ENCODE peak calls at places on chromosome 9, in four cellular contexts. E is AG09319, M is astrocyte, H is HFFc6. K is an unnamed sample.

GRCh38 chr9:118643118-118643517 is 726.1 kb downstream of the BRINP1 start:
- DNase-seq in E (no peak), M (peak; percentile 68), H (peak; percentile 56), K (no peak)

GRCh38 chr9:120830151-120830550 is 12.6 kb downstream of the PSMD5 start:
- DNase-seq in E (no peak), M (no peak), H (peak; percentile 22), K (peak; percentile 3)

GRCh38 chr9:70257991-70258691 is 637 bp upstream of the SMC5 start:
- DNase-seq in E (no peak), M (peak; percentile 57), H (peak; percentile 18), K (no peak)

GRCh38 chr9:133237271-133237731 is 28.3 kb upstream of the OBP2B start:
- DNase-seq in E (no peak), M (no peak), H (no peak), K (no peak)

GRCh38 chr9:16281707-16282106 is 588.8 kb downstream of the BNC2 start:
- DNase-seq in E (no peak), M (no peak), H (no peak), K (no peak)

GRCh38 chr9:6268830-6269397 is 53.3 kb downstream of the IL33 start:
- DNase-seq in E (no peak), M (no peak), H (no peak), K (no peak)

GRCh38 chr9:76667521-76667957 is 96.7 kb upstream of the PCA3 start:
- DNase-seq in E (no peak), M (peak; percentile 68), H (peak; percentile 65), K (peak; percentile 28)

GRCh38 chr9:114154597-114155102 is 687 bp upstream of the COL27A1 start:
- DNase-seq in E (no peak), M (peak; percentile 23), H (no peak), K (no peak)

GRCh38 chr9:108622467-108622866 is 233.3 kb downstream of the ACTL7B start:
- DNase-seq in E (no peak), M (peak; percentile 86), H (peak; percentile 1), K (peak; percentile 73)

GRCh38 chr9:81874228-81874627 is 54.0 kb upstream of the SPATA31D4 start:
- DNase-seq in E (no peak), M (no peak), H (no peak), K (no peak)

GRCh38 chr9:98147582-98147981 is 28.6 kb upstream of the TRIM14 start:
- DNase-seq in E (no peak), M (no peak), H (no peak), K (no peak)

GRCh38 chr9:125660557-125660956 is 46.5 kb downstream of the MAPKAP1 start:
- DNase-seq in E (no peak), M (no peak), H (no peak), K (no peak)

GRCh38 chr9:76521906-76522305 is 62.9 kb downstream of the GCNT1 start:
- DNase-seq in E (no peak), M (no peak), H (no peak), K (no peak)

GRCh38 chr9:27489087-27489876 is 34.8 kb upstream of the IFNK start:
- DNase-seq in E (no peak), M (no peak), H (no peak), K (no peak)

GRCh38 chr9:20538956-20539355 is 83.3 kb downstream of the MLLT3 start:
- DNase-seq in E (no peak), M (no peak), H (peak; percentile 21), K (no peak)

GRCh38 chr9:122179690-122180074 is 20.0 kb downstream of the MORN5 start:
- DNase-seq in E (no peak), M (peak; percentile 3), H (no peak), K (no peak)

GRCh38 chr9:130424781-130425310 is 19.9 kb upstream of the ASS1 start:
- DNase-seq in E (no peak), M (no peak), H (no peak), K (no peak)

GRCh38 chr9:137317979-137318511 is 16.0 kb upstream of the NRARP start:
- DNase-seq in E (no peak), M (no peak), H (no peak), K (no peak)

DNA sequence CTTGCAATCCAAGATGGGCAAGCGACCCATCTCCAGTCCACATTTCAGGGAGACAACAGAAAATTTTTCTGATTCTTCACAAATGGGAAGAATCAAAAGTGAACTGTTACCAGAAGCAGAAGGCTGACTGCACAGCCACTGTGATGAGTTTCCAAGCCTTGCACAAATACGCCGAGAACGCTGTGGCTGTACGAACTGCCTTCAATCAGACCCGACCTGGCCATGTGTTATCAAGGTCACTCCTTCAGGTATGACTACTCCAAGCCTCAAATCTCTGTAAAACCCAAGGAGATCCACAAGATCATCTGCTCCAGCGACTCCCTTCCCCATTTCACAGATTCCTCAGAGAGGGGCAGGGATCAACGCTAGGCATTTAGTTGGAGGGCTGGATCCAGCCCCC is 26.9 kb downstream of the RAPGEF1 start:
- DNase-seq in E (no peak), M (no peak), H (no peak), K (no peak)
- TF ChIP-seq CTCF in E (no peak), M (no peak), H (no peak), K (no peak)

GRCh38 chr9:35646583-35647265 is 4.0 kb downstream of the SIT1 start:
- DNase-seq in E (no peak), M (peak; percentile 57), H (peak; percentile 75), K (no peak)
- TF ChIP-seq CTCF in E (peak; percentile 89), M (peak; percentile 55), H (peak; percentile 94), K (peak; percentile 88)

GRCh38 chr9:1707291-1707690 is 307.9 kb upstream of the SMARCA2 start:
- DNase-seq in E (no peak), M (no peak), H (no peak), K (no peak)

GRCh38 chr9:1708215-1708614 is 306.9 kb upstream of the SMARCA2 start:
- DNase-seq in E (no peak), M (no peak), H (no peak), K (no peak)

GRCh38 chr9:1712861-1713260 is 302.3 kb upstream of the SMARCA2 start:
- DNase-seq in E (no peak), M (no peak), H (no peak), K (no peak)

GRCh38 chr9:1709347-1709746 is 305.8 kb upstream of the SMARCA2 start:
- DNase-seq in E (no peak), M (no peak), H (no peak), K (no peak)
- TF ChIP-seq CTCF in E (no peak), M (no peak), H (peak; percentile 49), K (peak; percentile 9)

GRCh38 chr9:22217254-22217653 is 208.1 kb upstream of the CDKN2B start:
- DNase-seq in E (no peak), M (no peak), H (no peak), K (no peak)
- TF ChIP-seq CTCF in E (no peak), M (no peak), H (peak; percentile 5), K (no peak)

DNA sequence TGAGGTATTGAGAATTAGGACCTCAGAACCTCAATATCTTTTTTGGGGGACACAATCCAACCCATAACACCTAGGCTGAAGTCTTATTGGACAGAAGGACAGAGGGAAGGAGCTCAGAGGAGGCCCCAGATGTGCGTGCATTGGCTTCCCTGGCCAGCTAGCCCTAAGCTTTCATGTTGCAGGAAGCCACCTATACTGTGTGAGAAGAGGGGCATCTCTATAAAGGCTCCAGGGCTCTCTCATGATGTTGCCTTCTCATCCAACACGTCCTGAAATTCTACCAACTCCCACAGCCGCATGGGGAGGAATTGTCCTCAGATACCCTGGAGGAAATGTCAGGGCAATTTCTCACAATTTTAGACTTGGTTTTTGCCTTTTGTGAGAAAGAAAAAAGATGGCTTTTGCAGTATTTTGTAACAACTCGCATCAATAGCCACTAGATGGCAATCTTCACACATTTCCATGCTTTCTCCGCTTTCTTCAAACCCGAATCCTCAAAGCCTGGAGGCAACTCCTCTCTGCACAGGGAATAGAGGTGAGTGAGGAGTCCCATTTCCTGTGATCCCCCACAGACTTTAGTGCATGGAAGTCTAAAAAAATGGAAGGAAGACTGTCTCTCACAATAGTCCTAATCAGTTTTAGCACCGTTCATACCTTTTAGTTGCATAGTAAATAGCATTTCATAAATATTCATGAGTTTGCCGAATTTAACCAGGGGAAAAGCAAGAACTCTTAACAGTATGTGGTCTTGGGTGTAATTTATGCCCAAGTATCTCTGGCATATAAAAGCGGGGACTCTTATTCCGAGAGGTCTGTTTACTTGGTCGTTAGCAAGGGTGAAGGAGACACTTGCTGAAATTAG is 7.4 kb upstream of the PPP3R2 start:
- DNase-seq in E (peak; percentile 7), M (peak; percentile 24), H (peak; percentile 43), K (peak; percentile 11)
- TF ChIP-seq CTCF in E (peak; percentile 69), M (peak; percentile 74), H (peak; percentile 85), K (peak; percentile 68)

DNA sequence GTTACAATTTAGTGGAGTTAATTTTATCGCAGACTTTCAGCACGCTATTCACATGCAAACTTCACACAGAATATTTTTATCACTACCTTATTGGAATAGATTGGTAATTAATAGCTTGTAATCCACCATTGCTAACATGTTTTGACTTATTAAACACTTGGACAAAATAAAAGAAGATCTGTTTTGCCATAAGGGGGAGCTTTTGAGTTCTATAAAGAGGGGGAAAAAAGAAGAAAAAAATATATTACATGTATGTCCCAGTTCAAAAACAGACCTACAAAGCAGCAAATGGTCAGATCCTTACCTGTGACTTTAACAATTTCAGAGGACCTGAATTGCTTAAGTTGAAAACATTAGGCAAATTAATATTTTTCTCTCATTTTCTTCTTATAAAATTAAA is 1.2 kb upstream of the PAPPA start:
- DNase-seq in E (no peak), M (no peak), H (peak; percentile 67), K (no peak)
- TF ChIP-seq CTCF in E (peak; percentile 42), M (peak; percentile 31), H (peak; percentile 79), K (peak; percentile 31)

GRCh38 chr9:75333624-75334023 is 245.3 kb downstream of the OSTF1 start:
- DNase-seq in E (no peak), M (no peak), H (no peak), K (no peak)
- TF ChIP-seq CTCF in E (no peak), M (no peak), H (no peak), K (no peak)